ENCODE peak calls at places on chromosomes 11 and 22, in four cellular contexts. P is activated CD4-positive, alpha-beta T cell treated with anti-CD3 and anti-CD28 coated beads, Interleukin-2, amount 50 U/mL, for 1 hour; E is activated T-cell treated with anti-CD3 and anti-CD28 coated beads, Interleukin-2, amount 50 U/mL, for 72 hours; R is tibial nerve. M is an unnamed sample.

GRCh38 chr11:3009481-3009880 is 17.4 kb upstream of the NAP1L4 start:
- DNase-seq in P (no peak), E (no peak), R (no peak), M (no peak)

GRCh38 chr11:70734379-70734778 is 336.1 kb downstream of the CTTN start:
- DNase-seq in R (no peak), E (no peak), P (no peak), M (no peak)

GRCh38 chr22:33723915-33724314 is 196.4 kb downstream of the LARGE1 start:
- DNase-seq in R (peak; percentile 18), E (no peak), P (no peak), M (no peak)

GRCh38 chr22:24191381-24191841 is 10.1 kb downstream of the SUSD2 start:
- DNase-seq in R (no peak), E (no peak), P (no peak), M (no peak)

GRCh38 chr11:128205796-128206195 is 381.6 kb downstream of the ETS1 start:
- DNase-seq in P (no peak), E (no peak), R (no peak), M (no peak)

GRCh38 chr11:33453225-33453624 is 196.0 kb downstream of the HIPK3 start:
- DNase-seq in R (no peak), E (no peak), P (no peak), M (no peak)

GRCh38 chr11:132220464-132220863 is 850.0 kb downstream of the NTM start:
- DNase-seq in P (no peak), R (no peak), E (no peak), M (no peak)

GRCh38 chr11:61949169-61950034 is 749 bp upstream of the BEST1 start:
- DNase-seq in E (peak; percentile 61), P (no peak), R (peak; percentile 89), M (no peak)

GRCh38 chr11:14973621-14974020 is 1.5 kb upstream of the CALCA start:
- DNase-seq in E (peak; percentile 52), P (peak; percentile 18), R (no peak), M (peak; percentile 39)

GRCh38 chr11:113603277-113604059 is 102.6 kb downstream of the TMPRSS5 start:
- DNase-seq in E (no peak), P (no peak), R (no peak), M (no peak)

GRCh38 chr22:17570851-17571631 is 7.7 kb downstream of the SLC25A18 start:
- DNase-seq in P (no peak), R (peak; percentile 81), E (no peak), M (no peak)

GRCh38 chr11:15569626-15570025 is 454.9 kb downstream of the INSC start:
- DNase-seq in E (no peak), P (no peak), R (no peak), M (no peak)

GRCh38 chr11:128632151-128632791 is 44.9 kb upstream of the ETS1 start:
- DNase-seq in P (peak; percentile 43), E (peak; percentile 49), R (peak; percentile 36), M (peak; percentile 51)

GRCh38 chr11:102539567-102539966 is 9.0 kb upstream of the MMP7 start:
- DNase-seq in P (no peak), R (no peak), E (no peak), M (no peak)

GRCh38 chr11:9280655-9281301 is 15.6 kb upstream of the DENND5A start:
- DNase-seq in P (peak; percentile 35), R (no peak), E (peak; percentile 62), M (peak; percentile 57)

GRCh38 chr11:115459563-115459962 is 44.7 kb downstream of the CADM1 start:
- DNase-seq in E (no peak), R (no peak), P (no peak), M (no peak)

GRCh38 chr11:85029964-85030363 is 597.2 kb downstream of the DLG2 start:
- DNase-seq in P (no peak), E (no peak), R (no peak), M (no peak)

GRCh38 chr11:132177106-132177505 is 806.7 kb downstream of the NTM start:
- DNase-seq in R (no peak), E (no peak), P (no peak), M (no peak)

GRCh38 chr22:29457730-29458129 is 19.3 kb downstream of the RFPL1 start:
- DNase-seq in P (no peak), E (no peak), R (no peak), M (no peak)

GRCh38 chr22:50716291-50717024 is 21.5 kb upstream of the ACR start:
- DNase-seq in R (no peak), E (no peak), P (no peak), M (no peak)

GRCh38 chr11:59264736-59265135 is 52.0 kb upstream of the MPEG1 start:
- DNase-seq in P (no peak), E (no peak), R (no peak), M (no peak)

GRCh38 chr11:83456075-83456474 is 169.9 kb upstream of the CCDC90B start:
- DNase-seq in E (no peak), R (no peak), P (no peak), M (no peak)

GRCh38 chr22:44348963-44349950 is 36.5 kb upstream of the SHISAL1 start:
- DNase-seq in P (no peak), E (no peak), R (no peak), M (no peak)

GRCh38 chr11:119363081-119363861 is 16.8 kb upstream of the MFRP start:
- DNase-seq in E (no peak), R (no peak), P (no peak), M (no peak)

GRCh38 chr11:108035690-108036089 is 27.0 kb downstream of the CUL5 start:
- DNase-seq in E (no peak), R (no peak), P (no peak), M (no peak)

M was measured in activated naive CD4-positive, alpha-beta T cell treated with Interleukin-2 at 50 U/mL for 16 hours.